ENCODE peak calls at places on chromosomes 4 and X, in ten cellular contexts. F, L, E, N, Z, X, H, G, Y and U are unnamed samples.

GRCh38 chr4:21948347-21949072 is at the start of gene KCNIP4:
- DNase-seq in F (peak; percentile 49), L (no peak), E (no peak), N (no peak), Z (no peak), X (peak; percentile 23), H (no peak), G (peak; percentile 69), Y (no peak), U (no peak)

GRCh38 chr4:77538574-77539157 is 67.0 kb upstream of the CXCL13 start:
- DNase-seq in F (peak; percentile 63), L (peak; percentile 75), E (no peak), N (peak; percentile 13), Z (peak; percentile 21), X (no peak), H (no peak), G (no peak), Y (no peak), U (no peak)

GRCh38 chrX:23656684-23657083 is 10.6 kb upstream of the PRDX4 start:
- DNase-seq in F (peak; percentile 50), L (no peak), E (peak; percentile 26), N (no peak), Z (no peak), X (no peak), H (peak; percentile 48), G (no peak), Y (no peak), U (no peak)

GRCh38 chr4:560061-560460 is 16.0 kb downstream of the TMEM271 start:
- DNase-seq in F (no peak), L (no peak), E (no peak), N (no peak), Z (no peak), X (no peak), H (no peak), G (no peak), Y (no peak), U (no peak)

GRCh38 chr4:186819357-186820086 is 95.9 kb upstream of the FAT1 start:
- DNase-seq in F (no peak), L (no peak), E (no peak), N (no peak), Z (no peak), X (no peak), H (no peak), G (no peak), Y (no peak), U (no peak)

GRCh38 chr4:75512336-75513211 is 1.6 kb downstream of the RCHY1 start:
- DNase-seq in F (peak; percentile 55), L (peak; percentile 68), E (peak; percentile 54), N (no peak), Z (no peak), X (peak; percentile 14), H (peak; percentile 77), G (no peak), Y (no peak), U (peak; percentile 64)

GRCh38 chr4:128029907-128030306 is 31.2 kb upstream of the LARP1B start:
- DNase-seq in F (no peak), L (no peak), E (no peak), N (no peak), Z (no peak), X (no peak), H (no peak), G (no peak), Y (no peak), U (no peak)

GRCh38 chr4:36067116-36067515 is 177.2 kb downstream of the ARAP2 start:
- DNase-seq in F (no peak), L (no peak), E (no peak), N (no peak), Z (no peak), X (no peak), H (no peak), G (no peak), Y (no peak), U (no peak)

GRCh38 chr4:76765473-76766183 is 132.3 kb downstream of the SOWAHB start:
- DNase-seq in F (peak; percentile 91), L (no peak), E (peak; percentile 34), N (no peak), Z (no peak), X (no peak), H (peak; percentile 97), G (no peak), Y (no peak), U (peak; percentile 69)

GRCh38 chrX:103688949-103689348 is 2.5 kb upstream of the MORF4L2 start:
- DNase-seq in F (peak; percentile 53), L (peak; percentile 19), E (peak; percentile 44), N (peak; percentile 4), Z (peak; percentile 47), X (peak; percentile 24), H (peak; percentile 28), G (peak; percentile 23), Y (peak; percentile 39), U (peak; percentile 15)

GRCh38 chr4:61507091-61507490 is 307.0 kb downstream of the ADGRL3 start:
- DNase-seq in F (no peak), L (no peak), E (no peak), N (no peak), Z (peak; percentile 46), X (no peak), H (no peak), G (no peak), Y (no peak), U (no peak)

GRCh38 chr4:173698557-173699262 is 168.7 kb upstream of the HAND2 start:
- DNase-seq in F (peak; percentile 61), L (no peak), E (no peak), N (no peak), Z (no peak), X (no peak), H (peak; percentile 36), G (no peak), Y (no peak), U (no peak)

GRCh38 chrX:16914058-16914457 is 32.4 kb upstream of the REPS2 start:
- DNase-seq in F (peak; percentile 20), L (no peak), E (no peak), N (no peak), Z (no peak), X (no peak), H (no peak), G (no peak), Y (no peak), U (no peak)

GRCh38 chrX:23855569-23855968 is 52.2 kb downstream of the APOO start:
- DNase-seq in F (peak; percentile 6), L (no peak), E (no peak), N (no peak), Z (no peak), X (no peak), H (no peak), G (no peak), Y (no peak), U (no peak)

GRCh38 chr4:182604953-182605352 is 312.2 kb downstream of the DCTD start:
- DNase-seq in F (no peak), L (no peak), E (peak; percentile 96), N (no peak), Z (no peak), X (no peak), H (no peak), G (no peak), Y (no peak), U (no peak)

GRCh38 chrX:118861338-118861737 is 37.7 kb downstream of the ZCCHC12 start:
- DNase-seq in F (no peak), L (no peak), E (no peak), N (no peak), Z (no peak), X (no peak), H (no peak), G (no peak), Y (no peak), U (no peak)

GRCh38 chrX:69150294-69150960 is 14.8 kb downstream of the PJA1 start:
- DNase-seq in F (no peak), L (no peak), E (no peak), N (no peak), Z (no peak), X (no peak), H (no peak), G (peak; percentile 28), Y (no peak), U (no peak)

GRCh38 chr4:188619456-188620149 is 480.4 kb downstream of the TRIML1 start:
- DNase-seq in F (no peak), L (no peak), E (no peak), N (no peak), Z (no peak), X (no peak), H (no peak), G (peak; percentile 61), Y (no peak), U (no peak)

GRCh38 chrX:132955710-132956109 is 2.7 kb downstream of the HS6ST2 start:
- DNase-seq in F (no peak), L (no peak), E (no peak), N (no peak), Z (no peak), X (no peak), H (no peak), G (peak; percentile 2), Y (no peak), U (no peak)

GRCh38 chr4:12041828-12042227 is 613.1 kb upstream of the HS3ST1 start:
- DNase-seq in F (no peak), L (no peak), E (no peak), N (no peak), Z (no peak), X (no peak), H (no peak), G (peak; percentile 57), Y (no peak), U (no peak)

GRCh38 chr4:110953898-110954297 is 331.0 kb upstream of the PITX2 start:
- DNase-seq in F (no peak), L (no peak), E (no peak), N (no peak), Z (no peak), X (no peak), H (no peak), G (no peak), Y (no peak), U (no peak)

GRCh38 chrX:350534-351321 is 32.1 kb upstream of the GTPBP6 start:
- DNase-seq in F (no peak), L (no peak), E (no peak), N (no peak), Z (no peak), X (no peak), H (no peak), G (no peak), Y (no peak), U (no peak)